ENCODE peak calls at places on chromosomes 5 and 9, in seven cellular contexts. One of them, this sample, is unnamed.

GRCh38 chr5:169656125-169656990 is 19.3 kb downstream of the DOCK2 start:
- DNase-seq in lower lobe of right lung: no peak
- DNase-seq in cardiac fibroblast: peak
- DNase-seq in K562: no peak
- DNase-seq in progenitor cell of endocrine pancreas: no peak
- DNase-seq in endodermal cell: no peak
- DNase-seq in upper lobe of left lung: no peak
- DNase-seq in this sample: peak

GRCh38 chr5:157196045-157196444 is 15.4 kb downstream of the ITK start:
- DNase-seq in lower lobe of right lung: no peak
- DNase-seq in cardiac fibroblast: no peak
- DNase-seq in K562: no peak
- DNase-seq in progenitor cell of endocrine pancreas: no peak
- DNase-seq in endodermal cell: no peak
- DNase-seq in upper lobe of left lung: no peak
- DNase-seq in this sample: no peak

GRCh38 chr9:123081824-123082223 is 48.4 kb downstream of the GPR21 start:
- DNase-seq in lower lobe of right lung: no peak
- DNase-seq in cardiac fibroblast: peak
- DNase-seq in K562: peak
- DNase-seq in progenitor cell of endocrine pancreas: no peak
- DNase-seq in endodermal cell: peak
- DNase-seq in upper lobe of left lung: no peak
- DNase-seq in this sample: no peak

GRCh38 chr5:16464664-16465543 is 696 bp downstream of the ZNF622 start:
- DNase-seq in lower lobe of right lung: peak
- DNase-seq in cardiac fibroblast: no peak
- DNase-seq in K562: no peak
- DNase-seq in progenitor cell of endocrine pancreas: no peak
- DNase-seq in endodermal cell: peak
- DNase-seq in upper lobe of left lung: no peak
- DNase-seq in this sample: no peak

GRCh38 chr5:124584991-124585715 is 161.3 kb downstream of the ZNF608 start:
- DNase-seq in lower lobe of right lung: no peak
- DNase-seq in cardiac fibroblast: no peak
- DNase-seq in K562: no peak
- DNase-seq in progenitor cell of endocrine pancreas: no peak
- DNase-seq in endodermal cell: no peak
- DNase-seq in upper lobe of left lung: no peak
- DNase-seq in this sample: no peak

GRCh38 chr5:82984786-82985762 is 92.1 kb downstream of the TMEM167A start:
- DNase-seq in lower lobe of right lung: no peak
- DNase-seq in cardiac fibroblast: no peak
- DNase-seq in K562: no peak
- DNase-seq in progenitor cell of endocrine pancreas: no peak
- DNase-seq in endodermal cell: no peak
- DNase-seq in upper lobe of left lung: no peak
- DNase-seq in this sample: no peak

GRCh38 chr5:67730917-67731474 is 484.6 kb upstream of the PIK3R1 start:
- DNase-seq in lower lobe of right lung: no peak
- DNase-seq in cardiac fibroblast: no peak
- DNase-seq in K562: no peak
- DNase-seq in progenitor cell of endocrine pancreas: no peak
- DNase-seq in endodermal cell: peak
- DNase-seq in upper lobe of left lung: no peak
- DNase-seq in this sample: no peak

GRCh38 chr5:133848306-133848924 is 120.0 kb downstream of the C5orf15 start:
- DNase-seq in lower lobe of right lung: no peak
- DNase-seq in cardiac fibroblast: no peak
- DNase-seq in K562: no peak
- DNase-seq in progenitor cell of endocrine pancreas: no peak
- DNase-seq in endodermal cell: no peak
- DNase-seq in upper lobe of left lung: no peak
- DNase-seq in this sample: no peak

GRCh38 chr5:140261403-140262171 is 41.3 kb downstream of the PFDN1 start:
- DNase-seq in lower lobe of right lung: peak
- DNase-seq in cardiac fibroblast: peak
- DNase-seq in K562: peak
- DNase-seq in progenitor cell of endocrine pancreas: no peak
- DNase-seq in endodermal cell: no peak
- DNase-seq in upper lobe of left lung: peak
- DNase-seq in this sample: peak

GRCh38 chr9:129990269-129991005 is 52.6 kb downstream of the FNBP1 start:
- DNase-seq in lower lobe of right lung: no peak
- DNase-seq in cardiac fibroblast: no peak
- DNase-seq in K562: no peak
- DNase-seq in progenitor cell of endocrine pancreas: no peak
- DNase-seq in endodermal cell: no peak
- DNase-seq in upper lobe of left lung: peak
- DNase-seq in this sample: peak

GRCh38 chr9:134333234-134333873 is 7.1 kb downstream of the RXRA start:
- DNase-seq in lower lobe of right lung: no peak
- DNase-seq in cardiac fibroblast: no peak
- DNase-seq in K562: no peak
- DNase-seq in progenitor cell of endocrine pancreas: no peak
- DNase-seq in endodermal cell: no peak
- DNase-seq in upper lobe of left lung: peak
- DNase-seq in this sample: no peak

GRCh38 chr5:425714-426113 is 17.3 kb upstream of the EXOC3 start:
- DNase-seq in lower lobe of right lung: no peak
- DNase-seq in cardiac fibroblast: peak
- DNase-seq in K562: no peak
- DNase-seq in progenitor cell of endocrine pancreas: no peak
- DNase-seq in endodermal cell: no peak
- DNase-seq in upper lobe of left lung: no peak
- DNase-seq in this sample: no peak

GRCh38 chr5:157303667-157304327 is 37.9 kb downstream of the CYFIP2 start:
- DNase-seq in lower lobe of right lung: no peak
- DNase-seq in cardiac fibroblast: no peak
- DNase-seq in K562: peak
- DNase-seq in progenitor cell of endocrine pancreas: no peak
- DNase-seq in endodermal cell: peak
- DNase-seq in upper lobe of left lung: no peak
- DNase-seq in this sample: no peak

DNA sequence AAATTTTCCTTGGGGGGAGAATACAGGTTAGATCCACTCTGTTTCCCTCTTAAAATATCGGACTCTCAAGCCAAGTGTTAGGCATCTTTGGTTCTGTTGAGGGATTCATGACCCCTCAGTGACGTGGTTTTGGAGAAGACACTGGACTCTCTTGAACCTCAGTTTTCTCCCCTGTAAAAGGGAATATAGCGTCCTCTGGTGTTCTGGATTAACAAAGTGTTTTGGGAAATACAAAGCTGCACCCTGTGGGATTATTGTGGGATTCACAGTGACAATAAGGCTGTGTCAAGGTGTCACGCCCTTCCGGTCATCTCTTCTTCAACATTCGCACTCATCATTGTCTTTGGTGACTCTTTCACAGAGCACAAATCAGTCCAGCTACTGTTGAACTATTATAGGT is 139.0 kb downstream of the IRX1 start:
- DNase-seq in lower lobe of right lung: no peak
- DNase-seq in cardiac fibroblast: no peak
- DNase-seq in K562: no peak
- DNase-seq in progenitor cell of endocrine pancreas: no peak
- DNase-seq in endodermal cell: no peak
- DNase-seq in upper lobe of left lung: no peak
- DNase-seq in this sample: no peak
- TF ChIP-seq CTCF in lower lobe of right lung: no peak
- TF ChIP-seq CTCF in cardiac fibroblast: no peak
- TF ChIP-seq CTCF in K562: no peak
- TF ChIP-seq CTCF in progenitor cell of endocrine pancreas: no peak
- TF ChIP-seq CTCF in endodermal cell: peak
- TF ChIP-seq CTCF in upper lobe of left lung: no peak
- TF ChIP-seq CTCF in this sample: no peak

GRCh38 chr5:32465076-32465475 is 20.5 kb upstream of the ZFR start:
- DNase-seq in lower lobe of right lung: no peak
- DNase-seq in cardiac fibroblast: no peak
- DNase-seq in K562: no peak
- DNase-seq in progenitor cell of endocrine pancreas: no peak
- DNase-seq in endodermal cell: no peak
- DNase-seq in upper lobe of left lung: no peak
- DNase-seq in this sample: no peak
- TF ChIP-seq CTCF in lower lobe of right lung: no peak
- TF ChIP-seq CTCF in cardiac fibroblast: no peak
- TF ChIP-seq CTCF in K562: peak
- TF ChIP-seq CTCF in progenitor cell of endocrine pancreas: no peak
- TF ChIP-seq CTCF in endodermal cell: peak
- TF ChIP-seq CTCF in upper lobe of left lung: no peak
- TF ChIP-seq CTCF in this sample: no peak

GRCh38 chr9:93592389-93593021 is 16.1 kb downstream of the PHF2 start:
- DNase-seq in lower lobe of right lung: no peak
- DNase-seq in cardiac fibroblast: no peak
- DNase-seq in K562: peak
- DNase-seq in progenitor cell of endocrine pancreas: no peak
- DNase-seq in endodermal cell: peak
- DNase-seq in upper lobe of left lung: no peak
- DNase-seq in this sample: no peak
- TF ChIP-seq CTCF in lower lobe of right lung: no peak
- TF ChIP-seq CTCF in cardiac fibroblast: peak
- TF ChIP-seq CTCF in K562: peak
- TF ChIP-seq CTCF in progenitor cell of endocrine pancreas: peak
- TF ChIP-seq CTCF in endodermal cell: peak
- TF ChIP-seq CTCF in upper lobe of left lung: no peak
- TF ChIP-seq CTCF in this sample: no peak

GRCh38 chr5:34604119-34604675 is 51.9 kb upstream of the RAI14 start:
- DNase-seq in lower lobe of right lung: no peak
- DNase-seq in cardiac fibroblast: no peak
- DNase-seq in K562: no peak
- DNase-seq in progenitor cell of endocrine pancreas: no peak
- DNase-seq in endodermal cell: no peak
- DNase-seq in upper lobe of left lung: no peak
- DNase-seq in this sample: no peak

GRCh38 chr5:34599471-34600117 is 56.5 kb upstream of the RAI14 start:
- DNase-seq in lower lobe of right lung: no peak
- DNase-seq in cardiac fibroblast: peak
- DNase-seq in K562: no peak
- DNase-seq in progenitor cell of endocrine pancreas: no peak
- DNase-seq in endodermal cell: no peak
- DNase-seq in upper lobe of left lung: no peak
- DNase-seq in this sample: no peak

GRCh38 chr5:34606101-34606500 is 50.0 kb upstream of the RAI14 start:
- DNase-seq in lower lobe of right lung: no peak
- DNase-seq in cardiac fibroblast: no peak
- DNase-seq in K562: no peak
- DNase-seq in progenitor cell of endocrine pancreas: no peak
- DNase-seq in endodermal cell: no peak
- DNase-seq in upper lobe of left lung: no peak
- DNase-seq in this sample: no peak

GRCh38 chr5:34600118-34600493 is 56.0 kb upstream of the RAI14 start:
- DNase-seq in lower lobe of right lung: no peak
- DNase-seq in cardiac fibroblast: no peak
- DNase-seq in K562: no peak
- DNase-seq in progenitor cell of endocrine pancreas: no peak
- DNase-seq in endodermal cell: no peak
- DNase-seq in upper lobe of left lung: no peak
- DNase-seq in this sample: no peak

GRCh38 chr5:34603378-34603777 is 52.8 kb upstream of the RAI14 start:
- DNase-seq in lower lobe of right lung: no peak
- DNase-seq in cardiac fibroblast: no peak
- DNase-seq in K562: no peak
- DNase-seq in progenitor cell of endocrine pancreas: no peak
- DNase-seq in endodermal cell: no peak
- DNase-seq in upper lobe of left lung: no peak
- DNase-seq in this sample: no peak
- TF ChIP-seq CTCF in lower lobe of right lung: no peak
- TF ChIP-seq CTCF in cardiac fibroblast: no peak
- TF ChIP-seq CTCF in K562: no peak
- TF ChIP-seq CTCF in progenitor cell of endocrine pancreas: no peak
- TF ChIP-seq CTCF in endodermal cell: no peak
- TF ChIP-seq CTCF in upper lobe of left lung: no peak
- TF ChIP-seq CTCF in this sample: no peak

DNA sequence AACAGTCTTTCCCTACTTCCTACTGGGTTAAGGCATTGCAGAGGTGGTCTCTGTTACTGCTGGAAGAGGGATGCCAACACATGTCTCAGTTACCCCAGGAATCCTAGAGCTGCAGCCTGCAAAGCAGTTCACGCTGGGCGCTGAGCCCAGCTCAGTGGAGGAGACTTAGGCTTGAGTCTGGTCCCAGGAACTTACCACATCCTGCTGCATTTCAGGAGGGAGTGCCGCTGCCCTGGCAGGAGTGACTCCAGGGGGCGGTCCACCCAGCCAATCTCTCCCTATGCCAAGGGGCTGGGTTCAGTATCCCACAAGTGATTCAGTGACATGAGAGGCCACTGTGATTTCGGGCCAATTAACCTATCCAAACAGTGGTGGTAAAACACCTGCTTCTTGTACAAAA is 7.6 kb downstream of the TTC16 start:
- DNase-seq in lower lobe of right lung: no peak
- DNase-seq in cardiac fibroblast: peak
- DNase-seq in K562: no peak
- DNase-seq in progenitor cell of endocrine pancreas: no peak
- DNase-seq in endodermal cell: no peak
- DNase-seq in upper lobe of left lung: peak
- DNase-seq in this sample: no peak
- TF ChIP-seq CTCF in lower lobe of right lung: no peak
- TF ChIP-seq CTCF in cardiac fibroblast: no peak
- TF ChIP-seq CTCF in K562: no peak
- TF ChIP-seq CTCF in progenitor cell of endocrine pancreas: no peak
- TF ChIP-seq CTCF in endodermal cell: no peak
- TF ChIP-seq CTCF in upper lobe of left lung: no peak
- TF ChIP-seq CTCF in this sample: no peak

GRCh38 chr9:115220339-115221009 is 102.5 kb upstream of the TNC start:
- DNase-seq in lower lobe of right lung: no peak
- DNase-seq in cardiac fibroblast: no peak
- DNase-seq in K562: no peak
- DNase-seq in progenitor cell of endocrine pancreas: no peak
- DNase-seq in endodermal cell: no peak
- DNase-seq in upper lobe of left lung: no peak
- DNase-seq in this sample: no peak

GRCh38 chr9:115229496-115229895 is 111.5 kb upstream of the TNC start:
- DNase-seq in lower lobe of right lung: no peak
- DNase-seq in cardiac fibroblast: peak
- DNase-seq in K562: no peak
- DNase-seq in progenitor cell of endocrine pancreas: no peak
- DNase-seq in endodermal cell: no peak
- DNase-seq in upper lobe of left lung: no peak
- DNase-seq in this sample: no peak

GRCh38 chr9:115225459-115226116 is 107.6 kb upstream of the TNC start:
- DNase-seq in lower lobe of right lung: no peak
- DNase-seq in cardiac fibroblast: no peak
- DNase-seq in K562: no peak
- DNase-seq in progenitor cell of endocrine pancreas: no peak
- DNase-seq in endodermal cell: no peak
- DNase-seq in upper lobe of left lung: no peak
- DNase-seq in this sample: no peak

GRCh38 chr9:115231116-115231515 is 113.2 kb upstream of the TNC start:
- DNase-seq in lower lobe of right lung: no peak
- DNase-seq in cardiac fibroblast: no peak
- DNase-seq in K562: no peak
- DNase-seq in progenitor cell of endocrine pancreas: no peak
- DNase-seq in endodermal cell: no peak
- DNase-seq in upper lobe of left lung: no peak
- DNase-seq in this sample: no peak

DNA sequence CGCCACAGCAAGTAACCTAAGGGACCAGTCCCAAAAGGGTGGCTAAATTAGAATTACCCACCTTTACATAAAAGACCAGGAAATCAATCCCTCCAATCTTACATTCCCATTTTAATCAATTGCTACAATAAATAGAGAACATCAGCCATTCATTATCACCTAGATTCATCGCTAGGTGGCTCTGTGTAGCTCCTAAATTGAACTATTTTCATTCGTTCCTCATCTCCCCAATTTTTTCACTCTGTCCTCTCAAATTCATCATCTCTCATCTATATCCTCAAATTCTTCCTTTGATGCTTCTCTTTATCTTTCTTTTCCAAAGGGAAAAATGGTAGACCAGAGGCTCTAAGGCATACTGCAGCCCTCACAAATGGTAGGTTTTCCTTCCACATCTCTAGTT is 108.2 kb upstream of the TNC start:
- DNase-seq in lower lobe of right lung: no peak
- DNase-seq in cardiac fibroblast: no peak
- DNase-seq in K562: no peak
- DNase-seq in progenitor cell of endocrine pancreas: no peak
- DNase-seq in endodermal cell: no peak
- DNase-seq in upper lobe of left lung: no peak
- DNase-seq in this sample: no peak
- TF ChIP-seq CTCF in lower lobe of right lung: no peak
- TF ChIP-seq CTCF in cardiac fibroblast: no peak
- TF ChIP-seq CTCF in K562: no peak
- TF ChIP-seq CTCF in progenitor cell of endocrine pancreas: peak
- TF ChIP-seq CTCF in endodermal cell: peak
- TF ChIP-seq CTCF in upper lobe of left lung: no peak
- TF ChIP-seq CTCF in this sample: no peak